ENCODE peak calls at places on chromosomes 3 and 15, in nine cellular contexts. One of them, this sample, is unnamed.

GRCh38 chr3:168088106-168088722 is 7.5 kb downstream of the GOLIM4 start:
- DNase-seq in naive thymus-derived CD4-positive, alpha-beta T cell: no peak
- DNase-seq in cardiac muscle cell: no peak
- DNase-seq in sigmoid colon: no peak
- DNase-seq in H7: peak
- DNase-seq in GM12864: peak
- DNase-seq in NB4: peak
- DNase-seq in WERI-Rb-1: no peak
- DNase-seq in HCT116: no peak
- DNase-seq in this sample: no peak

GRCh38 chr15:52790166-52790708 is at the start of gene ONECUT1:
- DNase-seq in HCT116: no peak
- DNase-seq in H7: peak
- DNase-seq in sigmoid colon: no peak
- DNase-seq in WERI-Rb-1: peak
- DNase-seq in GM12864: no peak
- DNase-seq in cardiac muscle cell: peak
- DNase-seq in NB4: peak
- DNase-seq in naive thymus-derived CD4-positive, alpha-beta T cell: no peak
- DNase-seq in this sample: peak

GRCh38 chr15:66294157-66294931 is 976 bp downstream of the DIS3L start:
- DNase-seq in GM12864: peak
- DNase-seq in cardiac muscle cell: peak
- DNase-seq in naive thymus-derived CD4-positive, alpha-beta T cell: no peak
- DNase-seq in WERI-Rb-1: no peak
- DNase-seq in HCT116: no peak
- DNase-seq in H7: no peak
- DNase-seq in sigmoid colon: no peak
- DNase-seq in NB4: no peak
- DNase-seq in this sample: peak

GRCh38 chr15:95932676-95933075 is 397.8 kb upstream of the NR2F2 start:
- DNase-seq in NB4: no peak
- DNase-seq in naive thymus-derived CD4-positive, alpha-beta T cell: no peak
- DNase-seq in cardiac muscle cell: peak
- DNase-seq in HCT116: peak
- DNase-seq in H7: no peak
- DNase-seq in WERI-Rb-1: no peak
- DNase-seq in sigmoid colon: no peak
- DNase-seq in GM12864: no peak
- DNase-seq in this sample: no peak

GRCh38 chr3:15148614-15149013 is 49.7 kb upstream of the RBSN start:
- DNase-seq in GM12864: no peak
- DNase-seq in WERI-Rb-1: peak
- DNase-seq in cardiac muscle cell: peak
- DNase-seq in HCT116: peak
- DNase-seq in naive thymus-derived CD4-positive, alpha-beta T cell: no peak
- DNase-seq in H7: peak
- DNase-seq in sigmoid colon: no peak
- DNase-seq in NB4: peak
- DNase-seq in this sample: peak

GRCh38 chr3:132641837-132642538 is 17.6 kb downstream of the ACAD11 start:
- DNase-seq in H7: peak
- DNase-seq in WERI-Rb-1: no peak
- DNase-seq in naive thymus-derived CD4-positive, alpha-beta T cell: no peak
- DNase-seq in cardiac muscle cell: peak
- DNase-seq in NB4: peak
- DNase-seq in GM12864: no peak
- DNase-seq in sigmoid colon: no peak
- DNase-seq in HCT116: peak
- DNase-seq in this sample: no peak

GRCh38 chr3:7999363-7999762 is 502.3 kb upstream of the LMCD1 start:
- DNase-seq in sigmoid colon: no peak
- DNase-seq in H7: peak
- DNase-seq in GM12864: no peak
- DNase-seq in naive thymus-derived CD4-positive, alpha-beta T cell: no peak
- DNase-seq in WERI-Rb-1: no peak
- DNase-seq in HCT116: no peak
- DNase-seq in NB4: no peak
- DNase-seq in cardiac muscle cell: no peak
- DNase-seq in this sample: no peak

GRCh38 chr3:16338124-16338523 is 73.1 kb downstream of the OXNAD1 start:
- DNase-seq in naive thymus-derived CD4-positive, alpha-beta T cell: peak
- DNase-seq in cardiac muscle cell: peak
- DNase-seq in HCT116: no peak
- DNase-seq in GM12864: no peak
- DNase-seq in sigmoid colon: no peak
- DNase-seq in NB4: peak
- DNase-seq in H7: no peak
- DNase-seq in WERI-Rb-1: no peak
- DNase-seq in this sample: peak

GRCh38 chr3:192122832-192123594 is 604.3 kb downstream of the FGF12 start:
- DNase-seq in H7: no peak
- DNase-seq in sigmoid colon: no peak
- DNase-seq in GM12864: peak
- DNase-seq in NB4: peak
- DNase-seq in WERI-Rb-1: no peak
- DNase-seq in naive thymus-derived CD4-positive, alpha-beta T cell: no peak
- DNase-seq in cardiac muscle cell: no peak
- DNase-seq in HCT116: no peak
- DNase-seq in this sample: peak

GRCh38 chr3:160981217-160981938 is 123.8 kb downstream of the B3GALNT1 start:
- DNase-seq in sigmoid colon: no peak
- DNase-seq in WERI-Rb-1: no peak
- DNase-seq in naive thymus-derived CD4-positive, alpha-beta T cell: no peak
- DNase-seq in cardiac muscle cell: peak
- DNase-seq in H7: no peak
- DNase-seq in NB4: peak
- DNase-seq in HCT116: no peak
- DNase-seq in GM12864: peak
- DNase-seq in this sample: no peak

GRCh38 chr3:14324224-14324944 is 78.0 kb upstream of the SLC6A6 start:
- DNase-seq in cardiac muscle cell: no peak
- DNase-seq in sigmoid colon: no peak
- DNase-seq in HCT116: peak
- DNase-seq in H7: no peak
- DNase-seq in naive thymus-derived CD4-positive, alpha-beta T cell: no peak
- DNase-seq in NB4: no peak
- DNase-seq in GM12864: no peak
- DNase-seq in WERI-Rb-1: no peak
- DNase-seq in this sample: no peak

GRCh38 chr3:120661106-120661962 is 20.7 kb downstream of the HGD start:
- DNase-seq in GM12864: no peak
- DNase-seq in sigmoid colon: no peak
- DNase-seq in HCT116: no peak
- DNase-seq in cardiac muscle cell: peak
- DNase-seq in WERI-Rb-1: no peak
- DNase-seq in NB4: no peak
- DNase-seq in naive thymus-derived CD4-positive, alpha-beta T cell: no peak
- DNase-seq in H7: no peak
- DNase-seq in this sample: no peak

GRCh38 chr3:42980209-42980608 is 1.1 kb downstream of the GASK1A start:
- DNase-seq in GM12864: no peak
- DNase-seq in naive thymus-derived CD4-positive, alpha-beta T cell: no peak
- DNase-seq in sigmoid colon: no peak
- DNase-seq in H7: peak
- DNase-seq in WERI-Rb-1: no peak
- DNase-seq in HCT116: no peak
- DNase-seq in NB4: no peak
- DNase-seq in cardiac muscle cell: no peak
- DNase-seq in this sample: no peak
- H3K4me3 ChIP-seq in GM12864: no peak
- H3K4me3 ChIP-seq in naive thymus-derived CD4-positive, alpha-beta T cell: no peak
- H3K4me3 ChIP-seq in sigmoid colon: peak
- H3K4me3 ChIP-seq in H7: no peak
- H3K4me3 ChIP-seq in WERI-Rb-1: no peak
- H3K4me3 ChIP-seq in HCT116: no peak
- H3K4me3 ChIP-seq in NB4: no peak
- H3K4me3 ChIP-seq in cardiac muscle cell: no peak
- H3K4me3 ChIP-seq in this sample: peak

DNA sequence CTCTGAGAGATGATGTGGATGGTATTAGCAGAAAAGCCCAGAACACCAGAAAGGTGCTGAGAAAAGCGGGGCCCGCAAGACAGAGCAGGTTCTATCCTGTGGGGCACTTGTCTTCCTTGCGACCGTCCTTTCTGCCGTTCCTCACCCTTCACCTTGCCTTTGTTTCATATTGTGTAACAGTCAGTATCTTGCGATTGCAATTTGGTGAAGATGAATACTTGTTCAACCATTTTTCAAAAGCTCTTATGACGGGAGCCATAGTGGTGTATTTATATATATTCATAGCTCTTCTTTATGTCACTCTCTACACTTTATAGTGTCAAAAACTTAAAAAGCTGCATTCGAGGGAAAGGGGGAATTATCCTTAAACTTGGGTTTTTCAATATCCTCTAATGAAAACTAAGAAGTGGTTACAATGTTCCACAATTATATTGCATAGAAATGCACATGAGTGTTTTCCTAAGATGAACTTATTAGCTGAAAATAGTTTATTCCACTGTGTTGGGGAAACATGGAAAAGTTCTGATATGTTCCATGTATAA is 797 bp downstream of the MAP3K13 start:
- DNase-seq in GM12864: no peak
- DNase-seq in sigmoid colon: no peak
- DNase-seq in naive thymus-derived CD4-positive, alpha-beta T cell: no peak
- DNase-seq in H7: peak
- DNase-seq in cardiac muscle cell: no peak
- DNase-seq in WERI-Rb-1: no peak
- DNase-seq in NB4: peak
- DNase-seq in HCT116: no peak
- DNase-seq in this sample: peak
- H3K4me3 ChIP-seq in GM12864: peak
- H3K4me3 ChIP-seq in sigmoid colon: peak
- H3K4me3 ChIP-seq in naive thymus-derived CD4-positive, alpha-beta T cell: peak
- H3K4me3 ChIP-seq in H7: peak
- H3K4me3 ChIP-seq in cardiac muscle cell: peak
- H3K4me3 ChIP-seq in WERI-Rb-1: peak
- H3K4me3 ChIP-seq in NB4: peak
- H3K4me3 ChIP-seq in HCT116: no peak
- H3K4me3 ChIP-seq in this sample: peak

GRCh38 chr15:68924866-68925599 is 5.3 kb upstream of the SPESP1 start:
- DNase-seq in H7: peak
- DNase-seq in WERI-Rb-1: peak
- DNase-seq in HCT116: peak
- DNase-seq in naive thymus-derived CD4-positive, alpha-beta T cell: peak
- DNase-seq in GM12864: peak
- DNase-seq in cardiac muscle cell: peak
- DNase-seq in sigmoid colon: peak
- DNase-seq in NB4: peak
- DNase-seq in this sample: peak

GRCh38 chr15:68935400-68935937 is 5.1 kb downstream of the SPESP1 start:
- DNase-seq in cardiac muscle cell: no peak
- DNase-seq in naive thymus-derived CD4-positive, alpha-beta T cell: no peak
- DNase-seq in sigmoid colon: no peak
- DNase-seq in GM12864: no peak
- DNase-seq in WERI-Rb-1: no peak
- DNase-seq in HCT116: no peak
- DNase-seq in H7: no peak
- DNase-seq in NB4: no peak
- DNase-seq in this sample: no peak

GRCh38 chr15:68930268-68931022 is at the start of gene SPESP1:
- DNase-seq in naive thymus-derived CD4-positive, alpha-beta T cell: peak
- DNase-seq in sigmoid colon: peak
- DNase-seq in WERI-Rb-1: no peak
- DNase-seq in H7: peak
- DNase-seq in GM12864: no peak
- DNase-seq in cardiac muscle cell: peak
- DNase-seq in HCT116: no peak
- DNase-seq in NB4: no peak
- DNase-seq in this sample: peak
- H3K4me3 ChIP-seq in naive thymus-derived CD4-positive, alpha-beta T cell: peak
- H3K4me3 ChIP-seq in sigmoid colon: peak
- H3K4me3 ChIP-seq in WERI-Rb-1: no peak
- H3K4me3 ChIP-seq in H7: no peak
- H3K4me3 ChIP-seq in GM12864: no peak
- H3K4me3 ChIP-seq in cardiac muscle cell: no peak
- H3K4me3 ChIP-seq in HCT116: no peak
- H3K4me3 ChIP-seq in NB4: no peak
- H3K4me3 ChIP-seq in this sample: peak

GRCh38 chr15:64624242-64624641 is 151.1 kb downstream of the RBPMS2 start:
- DNase-seq in sigmoid colon: no peak
- DNase-seq in NB4: no peak
- DNase-seq in naive thymus-derived CD4-positive, alpha-beta T cell: peak
- DNase-seq in HCT116: no peak
- DNase-seq in cardiac muscle cell: no peak
- DNase-seq in GM12864: no peak
- DNase-seq in H7: no peak
- DNase-seq in WERI-Rb-1: no peak
- DNase-seq in this sample: no peak

GRCh38 chr15:64619880-64620839 is 155.2 kb downstream of the RBPMS2 start:
- DNase-seq in HCT116: no peak
- DNase-seq in NB4: no peak
- DNase-seq in naive thymus-derived CD4-positive, alpha-beta T cell: no peak
- DNase-seq in sigmoid colon: no peak
- DNase-seq in GM12864: no peak
- DNase-seq in WERI-Rb-1: no peak
- DNase-seq in H7: no peak
- DNase-seq in cardiac muscle cell: peak
- DNase-seq in this sample: no peak

GRCh38 chr15:64622410-64623260 is 152.8 kb downstream of the RBPMS2 start:
- DNase-seq in naive thymus-derived CD4-positive, alpha-beta T cell: peak
- DNase-seq in HCT116: no peak
- DNase-seq in WERI-Rb-1: no peak
- DNase-seq in cardiac muscle cell: no peak
- DNase-seq in GM12864: no peak
- DNase-seq in NB4: no peak
- DNase-seq in H7: no peak
- DNase-seq in sigmoid colon: no peak
- DNase-seq in this sample: no peak

GRCh38 chr15:64620991-64621495 is 154.3 kb downstream of the RBPMS2 start:
- DNase-seq in WERI-Rb-1: no peak
- DNase-seq in cardiac muscle cell: no peak
- DNase-seq in HCT116: no peak
- DNase-seq in H7: no peak
- DNase-seq in sigmoid colon: no peak
- DNase-seq in NB4: no peak
- DNase-seq in naive thymus-derived CD4-positive, alpha-beta T cell: no peak
- DNase-seq in GM12864: no peak
- DNase-seq in this sample: no peak

DNA sequence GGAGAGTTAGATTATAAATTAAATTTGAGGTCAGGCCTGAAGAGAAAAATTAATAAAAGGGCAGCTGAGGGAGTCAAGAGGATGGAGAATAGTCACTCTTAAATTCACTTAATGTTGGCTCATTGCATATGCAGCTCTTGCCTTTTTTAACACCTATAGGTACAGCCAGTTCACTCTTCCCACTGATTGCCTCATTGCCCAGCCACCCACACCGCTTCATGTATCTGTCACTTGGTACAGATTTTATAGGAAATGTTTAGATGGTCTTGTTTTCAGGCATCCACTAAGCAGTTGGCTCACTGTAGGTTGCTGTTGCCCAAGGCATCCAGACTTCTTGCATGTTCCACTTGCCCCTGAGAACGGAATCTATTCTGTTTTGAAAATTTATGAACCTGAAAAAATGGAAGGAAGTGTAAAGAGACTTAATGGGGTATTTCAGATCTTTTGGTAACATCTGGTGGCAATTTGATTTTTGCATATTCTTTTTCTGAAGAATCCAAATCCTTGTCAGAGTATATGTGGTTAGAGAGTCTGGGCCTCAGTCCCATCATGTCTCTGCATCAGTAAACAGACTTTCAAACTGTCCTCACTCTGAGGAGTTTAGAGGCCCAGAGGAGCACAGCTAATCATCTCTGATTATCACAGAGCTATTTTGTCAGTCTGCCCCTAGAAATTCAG is 151.9 kb downstream of the RBPMS2 start:
- DNase-seq in naive thymus-derived CD4-positive, alpha-beta T cell: no peak
- DNase-seq in HCT116: no peak
- DNase-seq in H7: no peak
- DNase-seq in GM12864: no peak
- DNase-seq in NB4: no peak
- DNase-seq in WERI-Rb-1: no peak
- DNase-seq in cardiac muscle cell: no peak
- DNase-seq in sigmoid colon: no peak
- DNase-seq in this sample: no peak
- H3K4me3 ChIP-seq in naive thymus-derived CD4-positive, alpha-beta T cell: peak
- H3K4me3 ChIP-seq in HCT116: no peak
- H3K4me3 ChIP-seq in H7: no peak
- H3K4me3 ChIP-seq in GM12864: no peak
- H3K4me3 ChIP-seq in NB4: no peak
- H3K4me3 ChIP-seq in WERI-Rb-1: no peak
- H3K4me3 ChIP-seq in cardiac muscle cell: no peak
- H3K4me3 ChIP-seq in sigmoid colon: no peak
- H3K4me3 ChIP-seq in this sample: no peak